ENCODE peak calls at places on chromosomes 4 and X, in five cellular contexts. G is right lobe of liver; X is GM13977; Z is NCI-H774; Q is activated CD8-positive, alpha-beta T cell treated with anti-CD3 and anti-CD28 coated beads for 36 hours. H is an unnamed sample.

GRCh38 chr4:185542626-185543336 is 7.5 kb upstream of the PDLIM3 start:
- DNase-seq in G (no peak), X (no peak), Z (no peak), Q (no peak), H (no peak)

GRCh38 chrX:2774776-2775175 is 22.9 kb downstream of the XG start:
- DNase-seq in G (no peak), X (no peak), Z (no peak), Q (no peak), H (no peak)

GRCh38 chr4:101020956-101021355 is 326.4 kb downstream of the PPP3CA start:
- DNase-seq in G (no peak), X (peak; percentile 16), Z (no peak), Q (no peak), H (no peak)

GRCh38 chr4:72489267-72489666 is 79.8 kb downstream of the ADAMTS3 start:
- DNase-seq in G (no peak), X (no peak), Z (no peak), Q (no peak), H (no peak)

GRCh38 chr4:48173055-48173991 is 39.3 kb upstream of the TXK start:
- DNase-seq in G (no peak), X (no peak), Z (no peak), Q (no peak), H (no peak)

GRCh38 chr4:108370291-108370690 is 201.6 kb upstream of the LEF1 start:
- DNase-seq in G (no peak), X (no peak), Z (no peak), Q (peak; percentile 75), H (no peak)

GRCh38 chr4:30396772-30397475 is 323.2 kb upstream of the PCDH7 start:
- DNase-seq in G (no peak), X (no peak), Z (no peak), Q (no peak), H (no peak)

GRCh38 chr4:153521995-153522799 is 56.0 kb downstream of the TMEM131L start:
- DNase-seq in G (no peak), X (no peak), Z (no peak), Q (peak; percentile 90), H (no peak)

GRCh38 chr4:92483341-92483740 is 179.6 kb downstream of the GRID2 start:
- DNase-seq in G (no peak), X (no peak), Z (no peak), Q (no peak), H (no peak)

GRCh38 chr4:159278399-159278798 is 175.5 kb downstream of the RAPGEF2 start:
- DNase-seq in G (no peak), X (no peak), Z (no peak), Q (no peak), H (no peak)

GRCh38 chrX:63050225-63050624 is 300.9 kb downstream of the SPIN4 start:
- DNase-seq in G (no peak), X (peak; percentile 3), Z (no peak), Q (no peak), H (no peak)

GRCh38 chr4:140260227-140260626 is 106.2 kb upstream of the MAML3 start:
- DNase-seq in G (no peak), X (no peak), Z (no peak), Q (no peak), H (no peak)

GRCh38 chr4:109444182-109444844 is 10.7 kb downstream of the SEC24B start:
- DNase-seq in G (no peak), X (no peak), Z (no peak), Q (no peak), H (no peak)

GRCh38 chrX:103248553-103248952 is 6.4 kb downstream of the TCEAL8 start:
- DNase-seq in G (no peak), X (peak; percentile 27), Z (no peak), Q (peak; percentile 11), H (no peak)

GRCh38 chr4:124019749-124020549 is 623.4 kb downstream of the SPRY1 start:
- DNase-seq in G (no peak), X (no peak), Z (no peak), Q (no peak), H (no peak)

GRCh38 chr4:24655971-24656370 is 71.6 kb upstream of the DHX15 start:
- DNase-seq in G (no peak), X (no peak), Z (no peak), Q (no peak), H (no peak)

GRCh38 chr4:109094061-109094460 is 208.4 kb downstream of the COL25A1 start:
- DNase-seq in G (no peak), X (no peak), Z (no peak), Q (no peak), H (no peak)

GRCh38 chrX:32447640-32448039 is 763.7 kb downstream of the DMD start:
- DNase-seq in G (no peak), X (no peak), Z (no peak), Q (no peak), H (no peak)

GRCh38 chr4:13535118-13535517 is 9.2 kb downstream of the NKX3-2 start:
- DNase-seq in G (no peak), X (peak; percentile 31), Z (no peak), Q (no peak), H (no peak)

GRCh38 chr4:143564472-143564871 is 51.0 kb downstream of the SMARCA5 start:
- DNase-seq in G (no peak), X (no peak), Z (no peak), Q (no peak), H (no peak)

GRCh38 chr4:158771776-158772175 is 3.0 kb downstream of the FNIP2 start:
- DNase-seq in G (no peak), X (no peak), Z (no peak), Q (no peak), H (no peak)

GRCh38 chr4:2931765-2932560 is 31.2 kb downstream of the NOP14 start:
- DNase-seq in G (peak; percentile 65), X (peak; percentile 79), Z (no peak), Q (peak; percentile 77), H (peak; percentile 54)

GRCh38 chr4:110619401-110620247 is 3.3 kb downstream of the PITX2 start:
- DNase-seq in G (no peak), X (peak; percentile 37), Z (no peak), Q (no peak), H (no peak)

GRCh38 chr4:176627916-176628315 is 164.8 kb downstream of the VEGFC start:
- DNase-seq in G (no peak), X (no peak), Z (no peak), Q (no peak), H (no peak)

GRCh38 chr4:11456441-11456840 is 27.7 kb upstream of the HS3ST1 start:
- DNase-seq in G (no peak), X (no peak), Z (no peak), Q (no peak), H (no peak)

GRCh38 chr4:114734581-114734980 is 136.0 kb downstream of the UGT8 start:
- DNase-seq in G (no peak), X (no peak), Z (no peak), Q (no peak), H (no peak)

GRCh38 chr4:1512081-1512737 is 106.0 kb upstream of the NKX1-1 start:
- DNase-seq in G (no peak), X (no peak), Z (no peak), Q (no peak), H (no peak)

GRCh38 chrX:136619889-136620505 is 28.0 kb upstream of the CD40LG start:
- DNase-seq in G (no peak), X (no peak), Z (no peak), Q (peak; percentile 66), H (no peak)

GRCh38 chr4:77193511-77194236 is 36.7 kb downstream of the CCNG2 start:
- DNase-seq in G (peak; percentile 60), X (peak; percentile 81), Z (no peak), Q (peak; percentile 89), H (peak; percentile 48)

GRCh38 chr4:55397521-55398321 is 2.0 kb downstream of the TMEM165 start:
- DNase-seq in G (no peak), X (no peak), Z (no peak), Q (no peak), H (no peak)

GRCh38 chrX:82961129-82961528 is 547.0 kb upstream of the POU3F4 start:
- DNase-seq in G (no peak), X (no peak), Z (no peak), Q (no peak), H (no peak)

GRCh38 chr4:83207497-83208105 is 77.0 kb downstream of the COQ2 start:
- DNase-seq in G (no peak), X (no peak), Z (no peak), Q (no peak), H (no peak)

GRCh38 chrX:45009371-45010000 is 136.5 kb downstream of the KDM6A start:
- DNase-seq in G (no peak), X (no peak), Z (no peak), Q (no peak), H (no peak)

GRCh38 chrX:108439961-108440696 is 491 bp downstream of the COL4A5 start:
- DNase-seq in G (no peak), X (no peak), Z (no peak), Q (no peak), H (no peak)

GRCh38 chr4:139144911-139145551 is 32.0 kb downstream of the ELF2 start:
- DNase-seq in G (no peak), X (no peak), Z (no peak), Q (no peak), H (no peak)

GRCh38 chr4:16916719-16917337 is 18.4 kb upstream of the LDB2 start:
- DNase-seq in G (peak; percentile 83), X (peak; percentile 70), Z (no peak), Q (peak; percentile 90), H (peak; percentile 78)

GRCh38 chr4:86014599-86014998 is 345.3 kb downstream of the MAPK10 start:
- DNase-seq in G (no peak), X (peak; percentile 45), Z (no peak), Q (no peak), H (no peak)

GRCh38 chr4:102687373-102687981 is 73.3 kb downstream of the MANBA start:
- DNase-seq in G (no peak), X (peak; percentile 32), Z (no peak), Q (no peak), H (no peak)

GRCh38 chr4:164789047-164789446 is 35.1 kb downstream of the SMIM31 start:
- DNase-seq in G (no peak), X (no peak), Z (no peak), Q (no peak), H (no peak)

GRCh38 chr4:57426779-57427395 is 316.7 kb upstream of the IGFBP7 start:
- DNase-seq in G (peak; percentile 70), X (peak; percentile 44), Z (peak; percentile 66), Q (peak; percentile 64), H (peak; percentile 68)

H was measured in left lobe of liver.